ENCODE peak calls at places on chromosomes 3 and 15, in nine cellular contexts. C, H, E, N, X, F, L, G and Q are unnamed samples.

GRCh38 chr3:172280406-172281051 is 167.7 kb downstream of the GHSR start:
- DNase-seq in H (no peak), C (peak; percentile 91), G (no peak), F (no peak), E (no peak), X (no peak), N (no peak), L (no peak), Q (peak; percentile 84)

GRCh38 chr3:194313642-194314430 is 37.3 kb downstream of the CPN2 start:
- DNase-seq in L (no peak), X (peak; percentile 77), H (peak; percentile 12), F (no peak), E (no peak), C (peak; percentile 53), G (peak; percentile 51), N (no peak), Q (no peak)

GRCh38 chr3:161689699-161690098 is 193.1 kb downstream of the OTOL1 start:
- DNase-seq in H (no peak), F (no peak), G (no peak), N (no peak), L (no peak), X (no peak), C (no peak), E (no peak), Q (no peak)

GRCh38 chr15:78055923-78056713 is 21.4 kb downstream of the TBC1D2B start:
- DNase-seq in C (no peak), N (no peak), G (no peak), L (no peak), H (peak; percentile 50), E (peak; percentile 17), X (peak; percentile 70), F (peak; percentile 80), Q (peak; percentile 41)

GRCh38 chr15:67068724-67069400 is 3.5 kb downstream of the SMAD3 start:
- DNase-seq in H (no peak), E (no peak), N (no peak), L (no peak), F (no peak), G (no peak), C (no peak), X (no peak), Q (no peak)

GRCh38 chr3:63977893-63978292 is 45.4 kb downstream of the PSMD6 start:
- DNase-seq in N (no peak), H (no peak), G (no peak), C (no peak), X (no peak), F (no peak), E (no peak), L (no peak), Q (no peak)

GRCh38 chr3:72461787-72462186 is 386.5 kb downstream of the SHQ1 start:
- DNase-seq in C (no peak), L (no peak), X (peak; percentile 10), H (no peak), F (no peak), E (no peak), G (peak; percentile 53), N (no peak), Q (no peak)

GRCh38 chr3:113035387-113035982 is 44.7 kb downstream of the GTPBP8 start:
- DNase-seq in N (peak; percentile 66), G (peak; percentile 25), L (peak; percentile 25), E (peak; percentile 39), F (no peak), C (peak; percentile 19), X (peak; percentile 62), H (peak; percentile 86), Q (peak; percentile 67)

GRCh38 chr15:84034831-84035753 is 200.5 kb upstream of the GOLGA6L4 start:
- DNase-seq in F (no peak), G (no peak), C (peak; percentile 22), H (peak; percentile 70), E (no peak), X (no peak), L (no peak), N (peak; percentile 51), Q (peak; percentile 55)
- TF ChIP-seq CTCF in F (no peak), G (peak; percentile 50), C (peak; percentile 41), H (peak; percentile 67), E (no peak), X (peak; percentile 11), L (peak; percentile 15), N (peak; percentile 71), Q (peak; percentile 71)

GRCh38 chr15:30929064-30929669 is 25.5 kb downstream of the FAN1 start:
- DNase-seq in F (no peak), E (no peak), G (no peak), X (no peak), N (no peak), H (no peak), L (no peak), C (no peak), Q (no peak)
- H3K36me3 ChIP-seq in F (no peaks in the 10 kb centered on the region), E (peaks cover 40% of the 10 kb centered on the region), G (peaks cover 66% of the 10 kb centered on the region), X (no peaks in the 10 kb centered on the region), N (peaks cover 48% of the 10 kb centered on the region), H (peaks cover 14% of the 10 kb centered on the region), L (peaks cover 40% of the 10 kb centered on the region), C (peaks cover 25% of the 10 kb centered on the region), Q (peaks cover 23% of the 10 kb centered on the region)

GRCh38 chr3:115525726-115526125 is 97.6 kb upstream of the GAP43 start:
- DNase-seq in X (no peak), C (peak; percentile 25), E (no peak), F (no peak), N (no peak), H (no peak), L (no peak), G (no peak), Q (no peak)
- H3K4me3 ChIP-seq in X (no peak overlapping the region), C (no peak overlapping the region), E (no peak overlapping the region), F (no peak overlapping the region), N (no peak overlapping the region), H (no peak overlapping the region), L (no peak overlapping the region), G (no peak overlapping the region), Q (no peak overlapping the region)

GRCh38 chr3:108589998-108590323 is 439 bp downstream of the DZIP3 start:
- DNase-seq in L (no peak), X (no peak), E (no peak), G (no peak), H (no peak), N (no peak), F (no peak), C (no peak), Q (no peak)
- TF ChIP-seq CTCF in L (no peak), X (no peak), E (no peak), G (no peak), H (peak; percentile 42), N (no peak), F (no peak), C (no peak), Q (no peak)